ENCODE peak calls at places on chromosomes 13 and 19, in seven cellular contexts. A is colonic mucosa, M is endodermal cell, I is upper lobe of left lung, W is pancreas, L is tibial artery, N is lung. C is an unnamed sample.

GRCh38 chr19:55373318-55373992 is 3.2 kb upstream of the TMEM190 start:
- DNase-seq in I (no peak), A (no peak), W (peak), M (peak), N (no peak), L (no peak), C (no peak)

GRCh38 chr13:98476538-98476966 is 100.4 kb downstream of the STK24 start:
- DNase-seq in M (peak), W (peak), N (peak), A (no peak), L (peak), I (no peak), C (peak)

GRCh38 chr13:114071441-114071840 is 61.0 kb downstream of the RASA3 start:
- DNase-seq in M (no peak), L (no peak), N (no peak), I (no peak), W (no peak), A (no peak), C (no peak)

GRCh38 chr13:52024481-52024880 is at the start of gene UTP14C:
- DNase-seq in I (no peak), N (no peak), M (no peak), A (no peak), L (no peak), W (no peak), C (no peak)

GRCh38 chr19:55467236-55468053 is 2.9 kb upstream of the C19orf85 start:
- DNase-seq in W (peak), L (peak), A (peak), M (peak), I (peak), N (peak), C (peak)

GRCh38 chr13:44108345-44108858 is 228.7 kb downstream of the LACC1 start:
- DNase-seq in M (no peak), A (peak), W (no peak), I (no peak), N (no peak), L (peak), C (peak)

GRCh38 chr19:33580645-33581037 is 41.1 kb upstream of the CHST8 start:
- DNase-seq in I (no peak), A (no peak), L (no peak), W (no peak), N (no peak), M (no peak), C (no peak)

GRCh38 chr19:45526143-45526542 is 18.9 kb downstream of the VASP start:
- DNase-seq in W (no peak), M (peak), N (peak), L (peak), A (peak), I (no peak), C (peak)

GRCh38 chr19:17949956-17950309 is 17.0 kb upstream of the KCNN1 start:
- DNase-seq in M (peak), W (no peak), I (no peak), A (no peak), N (no peak), L (no peak), C (no peak)

GRCh38 chr13:71879129-71879535 is 12.1 kb upstream of the DACH1 start:
- DNase-seq in L (no peak), A (no peak), W (no peak), M (peak), N (no peak), I (no peak), C (peak)

GRCh38 chr13:21138561-21138960 is 37.8 kb downstream of the SKA3 start:
- DNase-seq in A (no peak), W (no peak), I (no peak), M (no peak), L (no peak), N (no peak), C (no peak)

GRCh38 chr13:101916758-101917474 is 464.4 kb downstream of the ITGBL1 start:
- DNase-seq in M (peak), L (no peak), I (peak), A (no peak), N (no peak), W (peak), C (no peak)

GRCh38 chr13:101916108-101916757 is 463.8 kb downstream of the ITGBL1 start:
- DNase-seq in N (no peak), W (peak), L (no peak), I (peak), M (peak), A (no peak), C (no peak)

GRCh38 chr13:101917475-101917810 is 465.0 kb downstream of the ITGBL1 start:
- DNase-seq in A (no peak), I (peak), M (peak), N (no peak), L (no peak), W (peak), C (no peak)

GRCh38 chr13:101919541-101920306 is 467.2 kb downstream of the ITGBL1 start:
- DNase-seq in W (no peak), A (no peak), L (no peak), M (peak), I (peak), N (no peak), C (no peak)

DNA sequence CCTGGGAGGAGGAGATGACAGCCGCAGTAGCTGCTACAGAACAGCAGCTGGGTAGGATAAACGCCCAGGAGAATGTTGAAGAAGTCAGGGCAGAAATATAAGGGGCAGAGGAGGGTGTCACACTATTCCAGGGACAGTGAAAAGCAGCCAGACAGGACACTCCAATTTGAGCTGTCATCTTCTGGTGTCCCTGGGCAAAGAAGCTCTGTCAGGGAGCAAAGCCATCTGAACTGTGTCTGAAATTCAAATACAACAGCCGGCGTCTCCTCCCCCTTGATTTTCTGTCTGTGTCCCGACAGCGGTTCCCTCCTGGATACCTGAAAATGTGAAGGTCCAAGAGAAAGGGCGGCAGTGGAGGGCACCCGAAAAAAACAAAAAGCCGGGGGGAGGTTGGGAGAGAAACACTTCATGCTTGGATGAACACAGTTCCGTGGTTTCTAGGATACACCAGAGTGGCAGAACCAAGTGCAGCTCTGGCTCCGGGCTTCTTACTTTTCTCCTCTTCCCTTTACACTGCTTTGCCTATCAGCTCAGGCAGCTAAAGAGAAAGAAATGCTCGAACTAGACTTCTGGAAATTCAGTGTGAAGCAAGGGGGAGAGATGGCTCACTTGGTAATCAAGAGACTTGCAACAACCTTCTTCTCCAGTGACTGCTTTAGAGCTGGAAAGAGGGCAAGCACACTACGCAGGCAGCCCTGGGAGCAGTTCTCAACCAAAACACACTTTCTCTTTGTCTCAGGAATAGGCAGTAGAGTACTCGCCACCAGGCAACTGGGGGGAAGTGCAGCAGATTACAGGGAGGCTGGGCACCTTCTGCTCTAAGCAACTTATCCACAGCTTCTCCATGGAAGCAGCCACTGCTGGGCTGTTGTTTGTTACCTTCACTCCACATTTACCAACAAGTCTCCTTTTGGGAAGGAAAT is 465.6 kb downstream of the ITGBL1 start:
- DNase-seq in M (peak), W (no peak), A (no peak), L (no peak), N (no peak), I (no peak), C (no peak)
- H3K27ac ChIP-seq in M (no peak), W (no peak), A (no peak), L (no peak), N (no peak), I (no peak), C (no peak)

GRCh38 chr13:79432992-79433391 is 26.9 kb upstream of the RBM26 start:
- DNase-seq in N (no peak), M (no peak), A (no peak), L (no peak), I (peak), W (peak), C (no peak)

GRCh38 chr13:79434578-79434977 is 28.5 kb upstream of the RBM26 start:
- DNase-seq in I (no peak), A (no peak), N (no peak), W (no peak), L (no peak), M (no peak), C (no peak)

GRCh38 chr13:79427265-79427664 is 21.2 kb upstream of the RBM26 start:
- DNase-seq in N (no peak), W (no peak), I (no peak), L (no peak), A (no peak), M (no peak), C (no peak)

GRCh38 chr13:79432086-79432485 is 26.0 kb upstream of the RBM26 start:
- DNase-seq in L (no peak), I (peak), N (no peak), A (no peak), M (no peak), W (peak), C (no peak)

DNA sequence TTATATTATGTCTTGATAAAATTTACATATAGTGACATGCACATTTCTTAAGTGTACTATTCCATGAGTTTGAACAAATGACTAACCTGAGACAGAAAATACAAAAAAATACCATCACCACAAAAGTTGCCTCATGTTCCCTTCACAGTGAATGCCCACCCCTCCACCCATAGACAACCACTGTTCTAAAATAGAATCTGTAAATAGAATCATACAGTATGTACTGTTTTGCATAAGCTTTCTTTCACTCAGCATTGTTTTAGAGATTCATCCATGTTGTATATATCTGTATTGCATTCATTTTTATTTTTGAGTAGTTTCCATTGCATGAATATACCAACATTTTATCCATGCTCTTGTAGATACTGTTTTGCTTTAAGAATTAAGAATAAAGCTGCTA is 23.3 kb upstream of the RBM26 start:
- DNase-seq in L (no peak), I (no peak), M (no peak), W (no peak), N (no peak), A (no peak), C (no peak)
- H3K27ac ChIP-seq in L (no peak), I (no peak), M (no peak), W (no peak), N (no peak), A (no peak), C (no peak)

GRCh38 chr13:24625324-24625723 is 54.9 kb upstream of the ATP12A start:
- DNase-seq in W (no peak), I (no peak), L (no peak), A (peak), M (no peak), N (no peak), C (no peak)

GRCh38 chr13:24627090-24627714 is 53.0 kb upstream of the ATP12A start:
- DNase-seq in N (no peak), L (no peak), M (peak), A (peak), I (peak), W (peak), C (no peak)

GRCh38 chr13:24625870-24626419 is 54.3 kb upstream of the ATP12A start:
- DNase-seq in N (no peak), L (no peak), W (no peak), A (peak), I (no peak), M (no peak), C (no peak)

GRCh38 chr13:24627864-24628418 is 52.3 kb upstream of the ATP12A start:
- DNase-seq in M (no peak), A (peak), N (no peak), L (no peak), I (no peak), W (no peak), C (no peak)

GRCh38 chr13:24626449-24626848 is 53.8 kb upstream of the ATP12A start:
- DNase-seq in A (peak), W (no peak), I (no peak), M (no peak), N (no peak), L (no peak), C (peak)
- H3K27ac ChIP-seq in A (peak), W (no peak), I (no peak), M (no peak), N (no peak), L (no peak), C (peak)

DNA sequence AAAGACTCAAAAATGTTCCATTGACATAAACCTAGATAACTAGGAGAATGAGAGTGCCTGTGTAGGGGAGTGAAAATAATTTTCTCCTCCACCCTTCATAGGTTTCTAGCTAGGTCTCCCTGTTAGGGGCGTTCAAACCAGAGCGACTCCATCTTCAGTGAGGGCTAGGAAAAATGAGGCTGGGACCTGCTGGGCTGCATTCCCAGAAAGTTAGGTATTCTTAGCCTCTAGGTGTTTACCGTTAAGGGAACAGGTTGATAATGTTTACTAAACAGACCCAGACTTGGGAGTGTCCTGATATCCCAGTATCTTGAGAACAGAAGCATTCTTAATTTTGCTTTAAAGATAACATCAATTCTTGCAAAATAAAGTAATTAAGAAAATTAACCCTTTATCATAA is 20.1 kb downstream of the PABPC3 start:
- DNase-seq in M (no peak), N (no peak), A (no peak), L (no peak), I (no peak), W (no peak), C (no peak)
- H3K27ac ChIP-seq in M (no peak), N (no peak), A (no peak), L (no peak), I (no peak), W (no peak), C (no peak)

DNA sequence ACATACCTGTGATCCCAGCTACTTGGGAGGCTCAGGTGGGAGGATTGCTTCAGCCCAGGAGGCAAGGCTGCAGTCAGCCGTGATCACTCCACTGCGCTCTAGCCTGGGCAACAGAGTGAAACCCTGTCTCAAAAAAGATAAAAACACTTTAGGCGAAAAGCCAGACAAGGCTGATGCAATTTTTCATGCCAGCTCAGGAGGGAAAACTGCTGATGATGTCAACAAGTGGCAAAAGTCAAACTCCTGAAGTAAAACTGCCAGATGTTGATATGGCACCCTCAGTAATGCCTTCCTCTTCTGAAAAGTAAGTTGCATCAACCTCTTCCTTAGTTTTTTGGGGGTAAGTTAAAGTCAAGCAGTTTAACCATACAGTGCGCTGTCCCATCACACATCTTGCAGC is 15.6 kb downstream of the ZNF599 start:
- DNase-seq in M (no peak), L (no peak), W (no peak), A (no peak), N (no peak), I (no peak), C (no peak)
- H3K27ac ChIP-seq in M (no peak), L (no peak), W (no peak), A (no peak), N (no peak), I (no peak), C (no peak)

GRCh38 chr19:37078717-37079032 is 442 bp downstream of the ZNF420 start:
- DNase-seq in I (no peak), W (no peak), A (no peak), M (no peak), N (no peak), L (no peak), C (no peak)

GRCh38 chr19:37079238-37079637 is 1.0 kb downstream of the ZNF420 start:
- DNase-seq in I (no peak), A (no peak), W (no peak), L (no peak), M (no peak), N (no peak), C (no peak)

GRCh38 chr19:37077615-37077928 is 661 bp upstream of the ZNF420 start:
- DNase-seq in M (no peak), W (no peak), A (no peak), I (no peak), N (no peak), L (no peak), C (no peak)

GRCh38 chr19:37077929-37078716 is at the start of gene ZNF420:
- DNase-seq in W (peak), M (peak), I (peak), L (peak), A (peak), N (peak), C (peak)

GRCh38 chr19:37082307-37082706 is 4.1 kb downstream of the ZNF420 start:
- DNase-seq in I (no peak), M (no peak), W (no peak), A (no peak), L (no peak), N (no peak), C (no peak)
- H3K27ac ChIP-seq in I (no peak), M (no peak), W (no peak), A (no peak), L (no peak), N (no peak), C (no peak)

DNA sequence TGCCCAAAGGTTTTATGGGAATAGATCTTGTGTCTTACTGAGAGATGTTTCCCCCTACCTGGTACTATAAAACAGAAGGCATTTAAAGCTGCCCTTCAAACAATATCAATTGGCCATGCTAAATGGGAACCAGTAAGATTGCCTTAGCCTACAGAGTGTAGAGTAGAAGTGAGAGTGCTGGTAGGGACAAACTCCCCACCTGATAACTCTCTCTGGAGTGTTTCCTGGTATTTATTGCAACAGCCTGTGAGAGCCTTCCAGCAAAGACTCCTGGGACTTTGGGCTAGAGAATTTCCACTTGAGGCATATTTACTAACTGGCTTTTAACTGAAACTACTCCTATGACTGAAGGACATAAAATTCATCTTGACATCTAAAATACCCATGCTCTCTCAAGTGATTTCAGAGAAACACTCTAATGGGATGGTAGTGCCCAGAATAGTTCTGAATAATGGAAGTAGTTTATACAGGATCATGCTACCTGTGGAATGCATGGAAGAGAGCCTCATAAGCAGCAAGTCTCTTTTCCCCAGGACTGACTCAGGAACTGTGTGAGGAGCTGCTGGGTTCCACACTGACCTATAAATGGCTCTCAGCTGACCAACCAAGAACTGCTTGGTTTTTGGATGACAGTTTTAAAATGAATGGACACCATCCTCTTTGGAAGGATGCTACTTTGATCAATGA is 132.7 kb upstream of the SLITRK5 start:
- DNase-seq in I (no peak), N (no peak), M (no peak), L (no peak), W (no peak), A (no peak), C (no peak)
- H3K27ac ChIP-seq in I (no peak), N (no peak), M (no peak), L (no peak), W (no peak), A (no peak), C (no peak)

GRCh38 chr13:31000889-31001288 is 68.4 kb downstream of the TEX26 start:
- DNase-seq in W (no peak), L (no peak), N (no peak), M (peak), I (no peak), A (no peak), C (no peak)

GRCh38 chr13:30995331-30995730 is 62.9 kb downstream of the TEX26 start:
- DNase-seq in A (no peak), M (no peak), N (no peak), I (no peak), W (no peak), L (no peak), C (no peak)

GRCh38 chr13:30997697-30998547 is 65.5 kb downstream of the TEX26 start:
- DNase-seq in A (no peak), I (no peak), L (no peak), N (no peak), W (no peak), M (no peak), C (no peak)

GRCh38 chr13:31001647-31002046 is 69.2 kb downstream of the TEX26 start:
- DNase-seq in L (no peak), M (peak), N (no peak), A (no peak), I (no peak), W (no peak), C (peak)

DNA sequence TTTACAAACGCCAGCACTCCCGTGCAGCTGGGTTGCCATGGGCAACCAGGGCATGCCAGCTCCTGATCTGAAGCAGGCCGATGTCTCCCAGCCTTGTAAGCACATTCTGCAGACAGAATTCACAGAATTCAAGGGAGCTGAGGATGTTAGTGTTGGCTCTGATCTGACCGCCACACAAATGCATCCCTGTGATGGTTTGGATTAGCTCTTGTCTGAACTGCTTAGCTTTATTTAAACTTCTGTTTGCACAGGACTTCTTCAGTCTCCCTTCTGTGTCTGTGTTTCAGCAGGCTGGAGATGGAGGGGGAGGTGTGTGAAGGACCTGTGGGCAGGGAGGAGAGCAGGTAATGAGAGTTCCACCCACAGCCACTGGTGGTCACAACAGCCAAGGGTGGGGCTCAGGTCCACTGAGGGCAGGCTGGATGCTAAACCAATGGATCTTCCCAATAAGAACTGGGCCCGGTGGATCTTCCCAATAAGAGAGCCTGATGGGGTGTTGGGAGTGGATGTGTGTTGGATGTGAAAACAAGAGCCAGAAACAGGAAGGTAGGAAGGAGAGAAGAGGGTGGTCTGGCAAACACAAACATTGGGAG is 66.2 kb downstream of the TEX26 start:
- DNase-seq in A (no peak), L (no peak), M (peak), I (no peak), N (no peak), W (no peak), C (no peak)
- H3K27ac ChIP-seq in A (no peak), L (no peak), M (peak), I (no peak), N (no peak), W (no peak), C (no peak)

C was measured in small intestine.